ENCODE peak calls at places on chromosomes 3 and 15, in four cellular contexts. E, Q, D and V are unnamed samples.

GRCh38 chr3:100401674-100402036 is 316 bp downstream of the LNP1 start:
- DNase-seq in E (peak), Q (no peak), D (peak), V (no peak)

GRCh38 chr3:79015854-79016253 is 751.9 kb downstream of the ROBO1 start:
- DNase-seq in Q (no peak), E (no peak), D (no peak), V (no peak)

GRCh38 chr15:35286721-35287120 is 201.6 kb upstream of the NANOGP8 start:
- DNase-seq in E (no peak), Q (no peak), D (no peak), V (no peak)

GRCh38 chr3:151356791-151357460 is 27.6 kb upstream of the P2RY13 start:
- DNase-seq in E (no peak), D (no peak), Q (no peak), V (no peak)

GRCh38 chr15:40763801-40764765 is at the start of gene GCHFR:
- DNase-seq in D (peak), E (peak), Q (peak), V (peak)

GRCh38 chr3:108493862-108494261 is 16.5 kb downstream of the MYH15 start:
- DNase-seq in E (no peak), D (peak), Q (no peak), V (peak)

GRCh38 chr15:97235285-97235985 is 725.1 kb upstream of the ARRDC4 start:
- DNase-seq in D (peak), Q (peak), E (no peak), V (peak)

GRCh38 chr3:42739401-42740158 is 33.5 kb downstream of the CCDC13 start:
- DNase-seq in E (peak), Q (no peak), D (no peak), V (no peak)

GRCh38 chr3:94360982-94361381 is 298.1 kb downstream of the NSUN3 start:
- DNase-seq in E (peak), D (peak), Q (no peak), V (no peak)

GRCh38 chr3:25785826-25786225 is 2.6 kb upstream of the NGLY1 start:
- DNase-seq in Q (no peak), E (no peak), D (no peak), V (no peak)
- TF ChIP-seq POLR2AphosphoS5 in Q (no peak), E (no peak), D (no peak), V (no peak)

GRCh38 chr3:81931265-81931664 is 169.8 kb upstream of the GBE1 start:
- DNase-seq in E (no peak), D (no peak), Q (no peak), V (no peak)
- TF ChIP-seq POLR2AphosphoS5 in E (no peak), D (no peak), Q (no peak), V (no peak)

GRCh38 chr15:58065445-58066041 is at the start of gene ALDH1A2:
- DNase-seq in E (peak), D (peak), Q (no peak), V (peak)
- TF ChIP-seq POLR2AphosphoS5 in E (no peak), D (no peak), Q (no peak), V (no peak)

GRCh38 chr15:92116320-92116719 is 262.8 kb downstream of the SLCO3A1 start:
- DNase-seq in D (no peak), Q (no peak), E (no peak), V (no peak)

GRCh38 chr15:92118162-92118935 is 264.8 kb downstream of the SLCO3A1 start:
- DNase-seq in Q (no peak), E (peak), D (no peak), V (no peak)

GRCh38 chr15:92115834-92116233 is 262.3 kb downstream of the SLCO3A1 start:
- DNase-seq in E (no peak), D (no peak), Q (no peak), V (no peak)

GRCh38 chr15:92118936-92119325 is 265.4 kb downstream of the SLCO3A1 start:
- DNase-seq in Q (no peak), E (no peak), D (no peak), V (no peak)

DNA sequence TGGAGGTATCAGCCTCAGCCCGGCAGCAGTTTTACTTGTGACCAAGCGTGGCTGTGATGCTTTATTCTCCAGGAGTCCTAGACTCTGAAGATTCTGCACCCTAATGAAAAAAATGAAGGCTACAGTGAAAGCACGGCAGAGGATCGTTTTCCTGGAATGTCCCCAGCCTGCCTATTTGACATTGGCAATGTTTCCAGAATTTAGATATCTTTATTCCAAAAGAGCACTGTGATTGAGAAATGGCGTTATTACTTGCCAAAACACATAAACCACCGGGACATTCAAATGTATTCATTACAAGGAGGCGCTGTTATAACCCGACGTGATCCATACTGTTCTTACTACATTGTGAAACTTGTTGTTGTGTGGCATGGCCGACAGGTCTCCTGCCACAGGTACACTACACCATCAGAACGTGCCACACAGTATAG is 263.8 kb downstream of the SLCO3A1 start:
- DNase-seq in E (no peak), D (no peak), Q (no peak), V (no peak)
- TF ChIP-seq POLR2AphosphoS5 in E (no peak), D (no peak), Q (no peak), V (no peak)